ENCODE peak calls at places on chromosomes 5 and 9, in six cellular contexts. One of them, this sample, is unnamed.

GRCh38 chr5:123951204-123951977 is 439.4 kb downstream of the CSNK1G3 start:
- DNase-seq in A549: peak
- DNase-seq in H1: no peak
- DNase-seq in WTC11: no peak
- DNase-seq in K562: no peak
- DNase-seq in HepG2: no peak
- DNase-seq in this sample: peak

GRCh38 chr5:10946050-10946449 is 185.0 kb upstream of the DAP start:
- DNase-seq in A549: no peak
- DNase-seq in H1: no peak
- DNase-seq in WTC11: no peak
- DNase-seq in K562: no peak
- DNase-seq in HepG2: no peak
- DNase-seq in this sample: no peak

GRCh38 chr5:173807150-173807784 is 80.9 kb upstream of the CPEB4 start:
- DNase-seq in A549: no peak
- DNase-seq in H1: no peak
- DNase-seq in WTC11: no peak
- DNase-seq in K562: no peak
- DNase-seq in HepG2: no peak
- DNase-seq in this sample: no peak

GRCh38 chr5:170120576-170120975 is 14.9 kb downstream of the FOXI1 start:
- DNase-seq in A549: no peak
- DNase-seq in H1: peak
- DNase-seq in WTC11: no peak
- DNase-seq in K562: peak
- DNase-seq in HepG2: no peak
- DNase-seq in this sample: no peak

GRCh38 chr9:109013678-109014145 is 413 bp upstream of the CTNNAL1 start:
- DNase-seq in A549: no peak
- DNase-seq in H1: no peak
- DNase-seq in WTC11: no peak
- DNase-seq in K562: no peak
- DNase-seq in HepG2: no peak
- DNase-seq in this sample: no peak

GRCh38 chr5:56278267-56278826 is 45.2 kb upstream of the ANKRD55 start:
- DNase-seq in A549: no peak
- DNase-seq in H1: no peak
- DNase-seq in WTC11: no peak
- DNase-seq in K562: no peak
- DNase-seq in HepG2: no peak
- DNase-seq in this sample: peak

GRCh38 chr5:83281658-83282057 is 189.9 kb upstream of the VCAN start:
- DNase-seq in A549: peak
- DNase-seq in H1: no peak
- DNase-seq in WTC11: no peak
- DNase-seq in K562: no peak
- DNase-seq in HepG2: no peak
- DNase-seq in this sample: peak

GRCh38 chr5:131637694-131638093 is 2.7 kb upstream of the RAPGEF6 start:
- DNase-seq in A549: no peak
- DNase-seq in H1: no peak
- DNase-seq in WTC11: peak
- DNase-seq in K562: peak
- DNase-seq in HepG2: no peak
- DNase-seq in this sample: no peak

GRCh38 chr5:53090229-53090628 is 19.3 kb downstream of the MOCS2 start:
- DNase-seq in A549: no peak
- DNase-seq in H1: no peak
- DNase-seq in WTC11: no peak
- DNase-seq in K562: no peak
- DNase-seq in HepG2: no peak
- DNase-seq in this sample: no peak

GRCh38 chr5:53087596-53087995 is 22.0 kb downstream of the MOCS2 start:
- DNase-seq in A549: no peak
- DNase-seq in H1: no peak
- DNase-seq in WTC11: no peak
- DNase-seq in K562: no peak
- DNase-seq in HepG2: no peak
- DNase-seq in this sample: no peak

GRCh38 chr5:53092242-53092641 is 17.3 kb downstream of the MOCS2 start:
- DNase-seq in A549: no peak
- DNase-seq in H1: no peak
- DNase-seq in WTC11: no peak
- DNase-seq in K562: no peak
- DNase-seq in HepG2: no peak
- DNase-seq in this sample: no peak

GRCh38 chr5:53089481-53089976 is 20.0 kb downstream of the MOCS2 start:
- DNase-seq in A549: no peak
- DNase-seq in H1: no peak
- DNase-seq in WTC11: no peak
- DNase-seq in K562: no peak
- DNase-seq in HepG2: no peak
- DNase-seq in this sample: no peak

GRCh38 chr5:53091304-53091703 is 18.3 kb downstream of the MOCS2 start:
- DNase-seq in A549: no peak
- DNase-seq in H1: no peak
- DNase-seq in WTC11: no peak
- DNase-seq in K562: no peak
- DNase-seq in HepG2: no peak
- DNase-seq in this sample: peak
- TF ChIP-seq JUN in A549: no peak
- TF ChIP-seq JUN in H1: no peak
- TF ChIP-seq JUN in WTC11: no peak
- TF ChIP-seq JUN in K562: no peak
- TF ChIP-seq JUN in HepG2: no peak
- TF ChIP-seq JUN in this sample: peak

DNA sequence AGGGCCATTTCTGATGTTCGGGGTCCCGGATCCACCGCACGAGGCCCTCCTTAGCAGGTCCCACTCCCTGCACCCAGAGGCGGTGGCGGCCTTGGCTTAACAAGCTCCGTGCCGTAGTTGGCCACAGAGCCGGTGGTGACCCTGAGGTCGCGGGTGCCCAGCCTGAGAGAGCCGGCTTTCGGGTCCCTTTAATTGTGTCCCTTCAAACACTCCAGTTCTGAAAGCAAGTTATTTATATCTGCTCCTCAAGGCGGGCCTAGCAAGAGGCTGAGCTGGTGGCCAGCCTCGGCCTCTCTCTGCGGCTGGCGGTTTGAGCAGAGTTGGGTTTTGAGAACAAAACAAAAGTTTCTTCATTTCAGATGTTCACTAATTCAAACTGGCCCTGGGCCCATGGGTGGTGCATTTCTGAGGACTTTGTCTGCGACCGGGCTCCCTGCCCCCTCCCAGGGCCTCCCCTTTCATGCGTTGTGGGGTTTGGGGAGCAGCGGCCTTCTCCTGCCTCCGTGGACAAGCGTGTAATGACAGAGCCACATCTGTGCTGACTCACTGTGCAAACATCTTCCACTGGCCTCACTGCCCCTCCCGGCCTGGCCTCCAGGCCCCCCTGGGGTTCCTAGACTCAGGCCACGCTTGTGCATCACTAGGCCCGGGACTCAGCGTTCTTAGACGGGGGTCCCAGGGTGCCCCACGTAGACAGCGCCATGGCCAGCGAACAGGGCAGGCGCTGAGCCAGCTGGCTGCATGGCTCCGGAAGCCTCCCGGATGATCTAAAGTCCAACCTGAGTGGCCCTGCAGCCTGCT is 49.4 kb upstream of the COL5A1 start:
- DNase-seq in A549: peak
- DNase-seq in H1: no peak
- DNase-seq in WTC11: no peak
- DNase-seq in K562: peak
- DNase-seq in HepG2: peak
- DNase-seq in this sample: no peak
- TF ChIP-seq JUN in A549: no peak
- TF ChIP-seq JUN in H1: no peak
- TF ChIP-seq JUN in WTC11: no peak
- TF ChIP-seq JUN in K562: no peak
- TF ChIP-seq JUN in HepG2: peak
- TF ChIP-seq JUN in this sample: no peak

GRCh38 chr5:103472820-103473219 is 89.8 kb downstream of the NUDT12 start:
- DNase-seq in A549: peak
- DNase-seq in H1: no peak
- DNase-seq in WTC11: no peak
- DNase-seq in K562: peak
- DNase-seq in HepG2: peak
- DNase-seq in this sample: no peak
- TF ChIP-seq JUN in A549: no peak
- TF ChIP-seq JUN in H1: no peak
- TF ChIP-seq JUN in WTC11: no peak
- TF ChIP-seq JUN in K562: no peak
- TF ChIP-seq JUN in HepG2: no peak
- TF ChIP-seq JUN in this sample: no peak

DNA sequence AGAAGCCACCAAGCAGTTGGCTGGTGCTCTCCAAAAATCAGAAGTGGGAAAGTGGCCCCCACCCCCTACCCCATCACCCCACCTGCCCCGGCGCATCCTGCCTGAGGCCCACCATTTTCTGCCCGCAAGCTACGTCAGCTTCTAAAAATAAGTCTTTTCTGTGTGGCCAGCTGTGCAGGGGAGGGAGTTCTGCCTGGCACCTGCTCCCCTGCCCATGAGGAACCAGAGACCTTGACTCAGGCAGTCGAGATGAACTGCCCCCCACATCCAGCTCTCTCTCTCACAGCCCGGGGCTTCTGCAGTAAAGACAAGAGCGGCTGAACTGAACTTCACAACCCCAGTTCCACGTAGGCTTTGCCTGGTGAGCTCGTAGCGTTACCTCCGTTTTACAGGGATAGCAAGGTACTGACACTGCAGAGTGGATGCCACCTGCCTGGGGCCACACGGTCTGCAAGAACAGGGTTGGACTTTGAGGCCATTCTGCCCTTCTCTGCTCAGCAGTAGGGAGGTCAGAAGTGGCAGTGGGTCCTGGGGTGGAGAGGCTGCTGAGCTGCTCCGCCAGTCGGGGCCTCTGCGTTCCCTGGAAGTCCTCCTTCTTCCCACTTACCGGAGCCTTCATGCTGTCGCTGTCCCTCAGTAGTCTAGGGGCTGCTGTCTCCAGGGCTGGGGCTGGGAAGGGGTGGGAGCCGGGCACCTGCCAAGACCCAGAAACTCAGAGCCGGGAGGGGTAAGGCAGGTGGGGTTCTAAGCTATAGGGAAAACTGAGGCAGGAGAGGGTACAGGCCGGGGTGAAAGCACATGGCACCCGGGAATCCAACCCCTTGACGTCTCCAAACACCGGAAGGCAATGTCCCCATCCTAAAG is 808 bp downstream of the ST6GALNAC4 start:
- DNase-seq in A549: no peak
- DNase-seq in H1: no peak
- DNase-seq in WTC11: no peak
- DNase-seq in K562: peak
- DNase-seq in HepG2: no peak
- DNase-seq in this sample: peak
- TF ChIP-seq JUN in A549: no peak
- TF ChIP-seq JUN in H1: no peak
- TF ChIP-seq JUN in WTC11: no peak
- TF ChIP-seq JUN in K562: no peak
- TF ChIP-seq JUN in HepG2: no peak
- TF ChIP-seq JUN in this sample: no peak

This sample was measured in endothelial cell of umbilical vein.